ENCODE peak calls at places on chromosomes 11 and 22, in six cellular contexts. O is kidney, Y is endodermal cell, N is lower leg skin, C is spleen, B is colonic mucosa. A is an unnamed sample.

GRCh38 chr11:35064114-35064800 is 74.7 kb upstream of the CD44 start:
- DNase-seq in O (no peak), N (no peak), Y (no peak), C (no peak), B (no peak), A (peak)

GRCh38 chr11:116688202-116688540 is 84.6 kb downstream of the BUD13 start:
- DNase-seq in B (no peak), C (no peak), Y (no peak), N (no peak), O (no peak), A (no peak)

GRCh38 chr11:6238902-6239301 is at the start of gene CNGA4:
- DNase-seq in C (no peak), O (no peak), B (no peak), N (no peak), Y (peak), A (no peak)

GRCh38 chr11:116317212-116317611 is 455.6 kb downstream of the BUD13 start:
- DNase-seq in N (no peak), O (no peak), C (no peak), B (no peak), Y (no peak), A (no peak)

GRCh38 chr22:39665229-39665628 is 94.7 kb downstream of the CACNA1I start:
- DNase-seq in B (no peak), C (no peak), Y (no peak), N (no peak), O (no peak), A (no peak)

GRCh38 chr11:120512727-120513435 is 1.3 kb downstream of the GRIK4 start:
- DNase-seq in Y (no peak), C (peak), O (no peak), B (no peak), N (no peak), A (no peak)

GRCh38 chr11:10564692-10565318 is 3.7 kb downstream of the LYVE1 start:
- DNase-seq in O (no peak), C (no peak), B (no peak), Y (no peak), N (no peak), A (peak)

GRCh38 chr11:35141538-35141937 is 2.6 kb downstream of the CD44 start:
- DNase-seq in Y (no peak), B (peak), C (peak), N (peak), O (no peak), A (no peak)

GRCh38 chr11:58493676-58494075 is 14.2 kb downstream of the OR5B21 start:
- DNase-seq in Y (no peak), C (no peak), B (no peak), N (no peak), O (no peak), A (peak)

GRCh38 chr22:42342426-42343135 is 72.1 kb upstream of the TCF20 start:
- DNase-seq in C (no peak), N (no peak), B (no peak), Y (no peak), O (no peak), A (no peak)

GRCh38 chr22:42344391-42344861 is 74.0 kb upstream of the TCF20 start:
- DNase-seq in Y (peak), O (no peak), N (no peak), B (no peak), C (peak), A (no peak)

GRCh38 chr22:42343136-42343484 is 72.7 kb upstream of the TCF20 start:
- DNase-seq in B (no peak), Y (no peak), N (no peak), C (no peak), O (no peak), A (no peak)

GRCh38 chr22:42341779-42342178 is 71.3 kb upstream of the TCF20 start:
- DNase-seq in Y (no peak), O (no peak), B (no peak), C (no peak), N (no peak), A (no peak)

GRCh38 chr22:42343551-42344081 is 73.2 kb upstream of the TCF20 start:
- DNase-seq in C (no peak), Y (no peak), O (no peak), B (no peak), N (no peak), A (no peak)
- H3K4me3 ChIP-seq in C (no peak), Y (no peak), O (no peak), B (peak), N (no peak), A (no peak)

DNA sequence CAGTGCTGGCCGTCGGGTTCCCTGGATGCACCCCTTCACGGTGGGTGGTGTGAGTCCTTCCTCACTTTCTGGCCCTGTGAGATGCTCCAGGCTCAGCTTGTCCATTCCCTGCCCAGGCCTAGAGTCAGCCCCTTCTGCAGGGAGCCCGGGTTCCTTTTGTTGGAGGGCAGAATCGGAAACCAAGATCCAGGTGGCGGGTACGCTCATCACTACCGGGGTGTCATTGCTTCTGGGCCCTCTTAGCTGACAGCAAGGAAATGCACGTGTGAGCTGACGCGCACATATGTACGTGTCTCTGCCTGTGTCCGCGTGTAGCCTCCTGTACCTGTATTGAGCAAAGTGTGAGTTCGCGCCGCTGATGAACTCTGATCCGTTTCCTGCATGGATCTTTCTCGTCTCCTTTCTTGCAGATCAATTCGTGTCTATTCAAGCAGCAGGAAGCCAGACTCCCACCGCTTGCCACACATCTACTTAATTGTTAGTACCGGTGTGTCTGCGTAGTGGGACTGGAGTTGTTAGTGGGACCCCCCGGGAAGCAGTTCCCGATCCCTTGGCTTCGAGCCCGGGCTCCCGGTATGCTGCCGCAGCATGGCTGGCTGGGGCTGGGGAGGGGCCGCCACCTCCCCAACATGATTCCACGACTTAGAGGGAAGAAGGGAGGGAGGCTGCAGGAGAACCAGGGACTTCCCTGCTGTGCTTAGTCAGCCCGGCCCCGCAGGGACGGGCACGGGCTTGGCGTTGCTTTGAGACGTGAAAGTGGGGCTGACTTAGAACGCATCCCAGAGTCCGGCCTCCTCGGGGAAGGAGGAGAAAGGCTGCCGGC is 35.9 kb upstream of the GRAMD4 start:
- DNase-seq in N (no peak), Y (peak), O (peak), B (no peak), C (peak), A (peak)
- H3K4me3 ChIP-seq in N (no peak), Y (no peak), O (no peak), B (no peak), C (no peak), A (no peak)

DNA sequence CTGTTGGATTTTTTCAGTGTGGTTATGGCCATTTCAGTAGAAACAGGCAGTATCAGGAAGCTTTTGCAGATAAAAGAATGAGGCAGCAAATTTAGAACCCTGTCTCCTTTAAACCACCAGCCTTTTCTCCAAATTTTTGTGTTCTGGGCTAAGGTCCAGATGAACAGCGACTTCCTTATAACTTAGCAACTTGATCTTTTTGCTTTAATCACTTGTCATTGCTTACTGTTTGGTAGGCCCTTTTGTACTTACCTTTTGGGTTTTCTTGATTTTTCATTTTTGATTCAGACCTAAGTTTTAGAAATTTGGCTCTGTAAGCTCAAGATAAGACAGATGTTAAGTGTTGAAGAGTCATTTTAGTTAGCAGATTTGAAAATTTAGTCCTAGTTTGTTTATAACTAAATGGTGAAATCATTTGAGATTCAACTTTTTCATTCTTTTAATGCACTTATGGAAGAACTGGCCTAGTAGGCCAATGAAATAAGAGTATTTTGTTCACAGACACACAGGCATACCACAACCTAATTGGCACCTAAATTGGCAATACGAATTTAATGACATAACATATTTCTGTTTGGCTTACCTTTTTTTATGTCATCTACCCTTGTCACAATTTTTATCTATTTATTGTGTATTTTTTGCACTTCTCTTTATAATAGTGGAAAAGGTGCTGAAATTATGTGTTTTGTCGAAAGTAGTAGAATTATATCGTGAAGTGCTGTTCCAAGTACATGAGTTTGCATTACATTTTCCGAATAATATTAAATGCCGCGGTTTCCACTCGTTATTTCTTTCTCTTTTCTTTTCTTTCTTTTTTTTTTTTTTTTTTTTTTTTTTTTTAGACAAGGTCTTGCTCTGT is 2.1 kb downstream of the RTN3 start:
- DNase-seq in O (no peak), Y (no peak), N (no peak), C (no peak), B (peak), A (peak)
- H3K4me3 ChIP-seq in O (peak), Y (peak), N (no peak), C (no peak), B (no peak), A (peak)

DNA sequence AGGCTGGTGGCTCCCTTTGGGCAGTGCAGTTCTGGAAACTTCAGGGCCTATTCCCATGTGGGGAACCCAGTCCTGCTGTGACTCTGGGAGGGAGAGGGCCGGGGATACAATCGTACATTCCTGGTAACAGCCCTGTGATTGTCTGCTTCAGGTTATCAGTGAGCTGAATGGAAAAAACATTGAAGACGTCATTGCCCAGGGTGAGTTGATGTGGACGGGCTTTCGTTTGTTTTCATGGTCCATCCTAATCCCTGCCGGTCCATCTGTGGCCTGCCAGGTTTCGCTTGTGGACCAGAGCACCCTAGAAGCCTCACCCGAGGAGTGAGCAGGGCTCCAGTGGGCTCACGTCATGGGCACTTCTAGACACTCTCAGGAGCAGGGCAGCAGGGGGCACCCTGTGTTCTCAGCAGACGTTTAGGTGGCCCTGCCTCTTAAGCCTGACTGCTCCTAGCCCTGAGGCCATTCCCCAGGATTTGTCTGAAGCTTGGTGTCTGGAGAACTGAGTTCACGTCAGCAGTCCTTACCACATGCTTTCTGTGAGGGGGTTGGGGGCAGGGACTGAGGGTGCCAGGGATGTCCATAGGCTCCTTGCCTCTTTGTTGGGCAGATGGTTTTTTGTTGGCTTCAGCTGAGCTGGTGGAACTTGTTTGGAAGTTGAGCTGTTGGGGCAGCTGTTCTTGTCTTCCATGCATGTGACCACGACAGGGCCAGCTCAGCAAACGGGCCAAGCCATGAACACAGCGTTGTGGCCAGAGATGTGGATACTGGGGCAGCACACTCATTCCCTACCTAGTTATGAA is 1.9 kb downstream of the RPLP2 start:
- DNase-seq in O (no peak), N (no peak), C (no peak), B (no peak), Y (no peak), A (peak)
- H3K4me3 ChIP-seq in O (no peak), N (no peak), C (no peak), B (no peak), Y (peak), A (peak)